ENCODE peak calls at places on chromosomes 1 and 21, in four cellular contexts. Y is PC-3, F is mucosa of descending colon, B is fibroblast of mammary gland. Q is an unnamed sample.

GRCh38 chr1:12434174-12434573 is 183.8 kb downstream of the DHRS3 start:
- DNase-seq in F (no peak), B (peak; percentile 76), Y (peak; percentile 76), Q (peak; percentile 73)

GRCh38 chr1:35316264-35316663 is 47.8 kb downstream of the ZMYM4 start:
- DNase-seq in F (no peak), Y (no peak), B (no peak), Q (no peak)

GRCh38 chr1:201633811-201634210 is 94.9 kb downstream of the NAV1 start:
- DNase-seq in B (no peak), Y (no peak), F (no peak), Q (peak; percentile 28)

GRCh38 chr1:205648212-205648910 is 16.6 kb upstream of the ELK4 start:
- DNase-seq in Y (no peak), B (no peak), F (no peak), Q (no peak)

GRCh38 chr1:154483941-154484803 is 17.8 kb upstream of the TDRD10 start:
- DNase-seq in B (peak; percentile 50), F (no peak), Y (peak; percentile 61), Q (peak; percentile 73)

GRCh38 chr1:184757406-184757805 is 2.7 kb upstream of the EDEM3 start:
- DNase-seq in F (no peak), Y (no peak), B (no peak), Q (peak; percentile 48)

GRCh38 chr1:63877816-63878215 is 104.0 kb downstream of the ROR1 start:
- DNase-seq in F (no peak), Y (peak; percentile 94), B (peak; percentile 78), Q (peak; percentile 60)

GRCh38 chr1:50570064-50570463 is 146.8 kb upstream of the DMRTA2 start:
- DNase-seq in Y (peak; percentile 29), F (no peak), B (no peak), Q (peak; percentile 50)

GRCh38 chr1:20732071-20732587 is 374 bp downstream of the SH2D5 start:
- DNase-seq in F (peak; percentile 39), B (peak; percentile 55), Y (peak; percentile 82), Q (peak; percentile 37)

GRCh38 chr1:100896481-100896982 is 642 bp downstream of the SLC30A7 start:
- DNase-seq in F (peak; percentile 51), Y (peak; percentile 79), B (peak; percentile 60), Q (peak; percentile 28)

GRCh38 chr1:235336903-235337302 is 8.5 kb downstream of the GGPS1 start:
- DNase-seq in Y (no peak), F (no peak), B (no peak), Q (no peak)

GRCh38 chr21:26833460-26833939 is 11.7 kb downstream of the ADAMTS1 start:
- DNase-seq in B (no peak), F (no peak), Y (no peak), Q (no peak)

GRCh38 chr1:161771166-161771565 is 5.0 kb downstream of the ATF6 start:
- DNase-seq in Y (no peak), F (no peak), B (no peak), Q (no peak)

GRCh38 chr1:121558514-121558913 is 373.7 kb downstream of the SRGAP2C start:
- DNase-seq in Y (peak; percentile 73), B (peak; percentile 86), F (peak; percentile 4), Q (peak; percentile 59)

GRCh38 chr1:84412316-84412942 is 14.1 kb downstream of the DNASE2B start:
- DNase-seq in F (no peak), Y (no peak), B (peak; percentile 72), Q (peak; percentile 26)

GRCh38 chr1:221708987-221709386 is 32.9 kb downstream of the DUSP10 start:
- DNase-seq in B (peak; percentile 59), Y (peak; percentile 52), F (no peak), Q (peak; percentile 70)

GRCh38 chr1:205263580-205264190 is 35.9 kb downstream of the TMCC2 start:
- DNase-seq in Y (no peak), F (no peak), B (no peak), Q (no peak)

GRCh38 chr1:181469829-181470228 is 13.5 kb upstream of the CACNA1E start:
- DNase-seq in B (peak; percentile 71), Y (peak; percentile 43), F (no peak), Q (peak; percentile 62)

GRCh38 chr1:170791941-170792340 is 128.0 kb downstream of the PRRX1 start:
- DNase-seq in F (no peak), Y (no peak), B (peak; percentile 30), Q (no peak)

GRCh38 chr1:119141020-119141424 is 569 bp upstream of the WARS2 start:
- DNase-seq in B (peak; percentile 49), Y (peak; percentile 43), F (peak; percentile 49), Q (no peak)

GRCh38 chr21:27703806-27704205 is 736.9 kb upstream of the ADAMTS5 start:
- DNase-seq in Y (no peak), B (peak; percentile 60), F (no peak), Q (no peak)

GRCh38 chr1:176656257-176656995 is 193.5 kb downstream of the PAPPA2 start:
- DNase-seq in F (no peak), Y (peak; percentile 12), B (peak; percentile 95), Q (peak; percentile 86)

GRCh38 chr1:15848929-15849774 is 1.6 kb downstream of the SPEN start:
- DNase-seq in B (peak; percentile 80), F (peak; percentile 90), Y (peak; percentile 83), Q (peak; percentile 66)

GRCh38 chr1:209672705-209673630 is 2.2 kb upstream of the G0S2 start:
- DNase-seq in Y (peak; percentile 45), B (peak; percentile 58), F (no peak), Q (no peak)

GRCh38 chr1:67831850-67832513 is 1.3 kb downstream of the GNG12 start:
- DNase-seq in F (peak; percentile 72), Y (peak; percentile 85), B (peak; percentile 83), Q (peak; percentile 28)

GRCh38 chr1:152107984-152108898 is 7.0 kb downstream of the TCHH start:
- DNase-seq in B (peak; percentile 57), Y (no peak), F (peak; percentile 21), Q (no peak)

GRCh38 chr1:245216356-245217110 is 61.7 kb downstream of the KIF26B start:
- DNase-seq in F (no peak), B (no peak), Y (no peak), Q (no peak)

GRCh38 chr1:39422604-39423003 is 68.8 kb upstream of the BMP8A start:
- DNase-seq in B (no peak), F (no peak), Y (no peak), Q (no peak)

GRCh38 chr1:24720152-24720551 is 25.1 kb upstream of the CLIC4 start:
- DNase-seq in F (peak; percentile 35), B (peak; percentile 97), Y (peak; percentile 70), Q (no peak)

GRCh38 chr1:31623365-31623764 is 5.9 kb downstream of the HCRTR1 start:
- DNase-seq in B (no peak), Y (no peak), F (no peak), Q (no peak)

GRCh38 chr1:224266105-224266935 is 63.7 kb downstream of the NVL start:
- DNase-seq in B (no peak), F (no peak), Y (no peak), Q (no peak)

GRCh38 chr1:118987431-118988185 is 535 bp downstream of the TBX15 start:
- DNase-seq in B (no peak), F (no peak), Y (no peak), Q (no peak)

GRCh38 chr1:116320846-116321245 is 52.2 kb upstream of the ATP1A1 start:
- DNase-seq in F (no peak), B (no peak), Y (no peak), Q (no peak)

GRCh38 chr1:91026777-91027176 is 4.9 kb upstream of the ZNF644 start:
- DNase-seq in Y (peak; percentile 70), B (peak; percentile 34), F (no peak), Q (no peak)

GRCh38 chr1:151578941-151579340 is 32.9 kb upstream of the SNX27 start:
- DNase-seq in B (no peak), F (no peak), Y (peak; percentile 43), Q (no peak)

GRCh38 chr1:61141288-61142044 is 59.1 kb downstream of the NFIA start:
- DNase-seq in Y (peak; percentile 68), B (peak; percentile 82), F (peak; percentile 35), Q (peak; percentile 37)

GRCh38 chr1:201217851-201218250 is 27.2 kb downstream of the IGFN1 start:
- DNase-seq in Y (no peak), F (no peak), B (no peak), Q (no peak)

GRCh38 chr21:28229811-28230210 is 762.9 kb downstream of the LTN1 start:
- DNase-seq in F (no peak), B (peak; percentile 80), Y (peak; percentile 92), Q (no peak)

GRCh38 chr21:41460578-41461527 is 34.8 kb downstream of the MX1 start:
- DNase-seq in Y (peak; percentile 73), B (peak; percentile 78), F (peak; percentile 79), Q (no peak)

GRCh38 chr1:218348628-218349185 is 3.6 kb downstream of the TGFB2 start:
- DNase-seq in F (no peak), Y (peak; percentile 52), B (no peak), Q (no peak)
- H3K4me3 ChIP-seq in F (no peak overlapping the region), Y (peak overlapping the region; percentile 78), B (no peak overlapping the region), Q (peak overlapping the region; percentile 90)

DNA sequence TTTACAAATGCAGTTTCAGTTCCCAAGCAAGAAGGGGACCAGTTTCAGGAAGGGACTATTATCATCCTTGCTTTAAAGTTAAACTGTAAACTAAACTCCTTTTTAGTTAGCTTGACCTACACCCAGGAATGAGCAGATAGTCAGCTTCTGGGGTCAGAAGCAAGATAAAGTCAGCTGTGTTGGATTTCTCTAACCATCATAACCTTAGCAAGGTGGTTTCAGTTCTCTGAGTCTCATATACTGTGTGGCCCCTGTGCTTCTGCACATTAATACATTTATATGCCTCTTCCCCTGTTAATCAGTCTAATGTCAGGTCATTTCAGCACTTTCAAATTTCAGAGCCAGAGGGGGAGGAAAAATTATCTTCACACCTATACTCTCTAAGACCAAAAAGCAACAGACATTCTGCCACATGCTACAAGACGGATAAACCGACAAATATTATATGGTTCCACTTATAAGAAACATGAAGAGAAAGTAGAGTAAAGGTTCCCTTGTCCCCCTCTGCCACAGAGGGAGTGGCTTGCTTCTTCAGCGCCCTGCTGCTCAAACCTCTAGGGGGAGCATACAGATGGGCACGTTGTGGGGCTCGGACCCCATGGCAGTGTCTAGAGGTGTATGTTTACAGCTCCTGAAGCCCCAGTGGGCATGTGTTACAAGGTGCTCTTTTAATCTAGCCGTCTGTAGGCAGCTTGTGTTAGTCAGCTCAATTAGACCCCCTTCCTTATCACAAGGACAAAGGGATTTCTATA is 89.1 kb downstream of the SMYD3 start:
- DNase-seq in F (no peak), B (no peak), Y (no peak), Q (no peak)
- TF ChIP-seq CTCF in F (no peak), B (no peak), Y (no peak), Q (no peak)

GRCh38 chr21:46665566-46665965 is 30.1 kb downstream of the PRMT2 start:
- DNase-seq in Y (no peak), F (no peak), B (no peak), Q (no peak)
- H3K4me3 ChIP-seq in Y (no peak overlapping the region), F (no peak overlapping the region), B (no peak overlapping the region), Q (no peak overlapping the region)

GRCh38 chr21:45403133-45403824 is 1.7 kb upstream of the COL18A1 start:
- DNase-seq in Y (peak; percentile 83), F (no peak), B (no peak), Q (no peak)
- TF ChIP-seq CTCF in Y (no peak), F (no peak), B (no peak), Q (no peak)

GRCh38 chr1:193113992-193114332 is 7.9 kb upstream of the CDC73 start:
- DNase-seq in F (no peak), B (peak; percentile 51), Y (no peak), Q (no peak)
- H3K4me3 ChIP-seq in F (no peak overlapping the region), B (no peak overlapping the region), Y (no peak overlapping the region), Q (no peak overlapping the region)

DNA sequence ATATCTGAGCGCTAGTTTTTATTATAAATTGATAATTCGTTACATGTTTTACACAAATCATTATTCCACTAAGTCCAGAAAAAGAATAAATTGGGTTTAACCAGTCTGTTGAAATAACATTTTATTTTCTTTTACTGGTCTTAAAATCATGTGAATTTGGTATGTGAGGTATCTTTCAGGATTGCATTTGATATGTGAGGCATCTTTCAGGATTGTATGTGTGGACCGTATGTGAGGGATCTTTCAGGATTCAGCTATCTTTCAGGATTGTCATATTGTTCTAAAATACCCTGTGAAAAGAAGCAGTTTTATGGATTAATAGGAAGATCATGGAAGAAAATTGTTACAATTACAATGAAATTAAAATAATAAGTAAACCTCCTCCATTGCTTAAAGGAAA is 42.9 kb downstream of the USP25 start:
- DNase-seq in F (no peak), Y (no peak), B (no peak), Q (no peak)
- TF ChIP-seq CTCF in F (no peak), Y (no peak), B (no peak), Q (no peak)